ENCODE peak calls at places on chromosome 9, in eight cellular contexts. I is aorta, K is adipocyte, F is esophagus squamous epithelium, S is bronchial epithelial cell, D is mesendoderm, Y is H7, C is psoas muscle. O is an unnamed sample. For H3K27me3, the result is how much of the 10 kb centered on the place peaks cover.

GRCh38 chr9:2802494-2802921 is 41.4 kb downstream of the PUM3 start:
- DNase-seq in K (peak), C (no peak), I (no peak), D (no peak), Y (no peak), F (no peak), S (peak), O (no peak)

GRCh38 chr9:24765025-24765756 is 219.5 kb upstream of the IZUMO3 start:
- DNase-seq in I (no peak), S (no peak), D (no peak), F (no peak), K (no peak), C (no peak), Y (no peak), O (no peak)

GRCh38 chr9:138078846-138079245 is 201.3 kb downstream of the CACNA1B start:
- DNase-seq in I (no peak), K (no peak), S (no peak), Y (peak), F (no peak), D (no peak), C (no peak), O (peak)

GRCh38 chr9:124218438-124219289 is 39.1 kb upstream of the NEK6 start:
- DNase-seq in S (peak), K (peak), F (no peak), D (no peak), Y (no peak), C (peak), I (peak), O (peak)

GRCh38 chr9:61667559-61668121 is 477.8 kb downstream of the SPATA31A7 start:
- DNase-seq in F (no peak), D (no peak), S (no peak), I (no peak), K (no peak), C (no peak), Y (no peak), O (no peak)

GRCh38 chr9:7147136-7148090 is 389.6 kb downstream of the KDM4C start:
- DNase-seq in S (no peak), D (peak), F (no peak), C (peak), I (peak), Y (no peak), K (peak), O (no peak)

GRCh38 chr9:113907282-113907681 is 31.2 kb downstream of the ZNF618 start:
- DNase-seq in I (no peak), F (no peak), K (no peak), S (no peak), D (no peak), Y (no peak), C (no peak), O (peak)

GRCh38 chr9:20305457-20305856 is 316.8 kb downstream of the MLLT3 start:
- DNase-seq in D (no peak), Y (no peak), K (no peak), C (no peak), F (no peak), S (no peak), I (no peak), O (no peak)

GRCh38 chr9:12718482-12719026 is 25.4 kb downstream of the TYRP1 start:
- DNase-seq in I (no peak), K (peak), C (no peak), D (peak), F (no peak), S (peak), Y (peak), O (no peak)

GRCh38 chr9:69785757-69786156 is 25.9 kb upstream of the PTAR1 start:
- DNase-seq in Y (peak), C (no peak), S (peak), F (no peak), K (peak), I (no peak), D (peak), O (no peak)

GRCh38 chr9:92501671-92502393 is 19.5 kb upstream of the ASPN start:
- DNase-seq in C (peak), D (peak), I (peak), K (peak), F (no peak), Y (peak), S (peak), O (peak)

DNA sequence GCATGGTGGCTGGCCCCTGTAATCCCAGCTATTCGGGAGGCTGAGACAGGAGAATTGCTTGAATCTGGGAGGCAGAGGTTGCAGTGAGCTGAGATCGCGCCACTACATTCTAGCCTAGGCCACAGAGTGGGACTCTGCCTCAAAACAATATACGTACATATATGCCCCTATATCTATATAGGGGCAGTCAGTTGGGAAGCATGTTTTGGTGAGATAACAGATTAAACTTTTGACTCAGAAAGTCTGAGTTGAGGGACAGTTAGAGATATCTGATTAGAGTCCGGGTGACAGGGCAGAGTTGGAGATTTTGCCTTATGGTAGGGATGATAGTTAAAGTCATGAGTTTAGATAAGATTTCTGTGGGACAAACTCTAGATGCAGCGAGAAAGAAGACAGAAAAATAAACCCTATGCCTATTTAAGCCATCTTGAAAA is 71.8 kb upstream of the ALDH1A1 start:
- DNase-seq in C (no peak), K (no peak), F (no peak), Y (no peak), D (no peak), S (no peak), I (no peak), O (no peak)
- H3K27me3 ChIP-seq in C (under half), K (under half), F (under half), Y (under half), D (under half), S (under half), I (under half), O (under half)

DNA sequence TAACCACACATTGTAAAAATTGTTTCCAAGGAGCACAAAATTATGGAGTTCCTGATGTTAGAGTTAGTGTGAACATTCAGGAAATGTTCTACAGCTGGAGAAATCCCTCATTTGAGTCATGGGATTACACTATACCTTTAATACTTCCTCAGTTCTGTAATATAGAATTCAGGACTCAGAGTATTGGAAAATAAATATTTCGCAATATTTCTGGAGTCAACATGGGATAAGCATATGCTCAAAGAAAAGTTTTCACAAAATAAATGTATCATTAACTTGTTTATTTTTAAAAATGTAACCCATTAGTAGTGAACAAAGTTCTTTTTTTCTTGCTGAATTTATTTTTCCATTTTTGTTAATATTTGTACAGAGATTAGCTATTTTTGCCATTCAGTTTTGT is 8.6 kb downstream of the CYLC2 start:
- DNase-seq in D (no peak), C (no peak), I (no peak), F (no peak), Y (no peak), K (no peak), S (no peak), O (no peak)
- H3K27me3 ChIP-seq in D (under half), C (under half), I (under half), F (under half), Y (under half), K (under half), S (under half), O (under half)

DNA sequence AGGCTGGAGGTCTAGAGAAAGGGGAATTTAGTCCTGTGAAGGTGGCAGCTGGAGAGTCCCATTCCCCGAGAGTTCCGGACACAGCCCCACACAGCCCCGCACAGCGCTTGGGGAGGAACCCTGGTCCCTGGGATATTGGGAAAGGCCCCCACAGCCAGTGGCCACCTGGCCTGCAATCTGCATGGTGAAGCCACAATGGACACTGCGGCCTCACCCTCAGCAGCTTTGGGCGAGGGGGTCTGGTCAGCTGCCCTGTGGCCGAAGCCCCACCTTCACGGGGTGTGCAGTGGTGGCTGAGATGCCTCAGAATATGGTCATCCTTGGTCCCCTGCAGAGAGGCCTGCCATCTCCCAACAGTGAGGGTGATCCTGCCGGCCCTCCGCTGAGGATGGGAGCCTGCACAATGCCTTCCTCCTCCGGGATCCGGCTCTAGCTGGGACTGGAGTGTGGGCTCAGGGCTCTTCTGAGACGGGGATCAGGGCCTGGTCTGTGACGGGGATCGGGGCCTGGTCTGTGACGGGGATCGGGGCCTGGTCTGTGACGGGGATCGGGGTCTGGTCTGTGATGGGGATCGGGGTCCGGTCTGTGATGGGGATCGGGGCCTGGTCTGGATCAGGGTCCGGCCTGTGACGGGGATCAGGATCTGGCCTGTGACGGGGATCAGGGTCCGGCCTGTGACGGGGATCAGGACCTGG is 33.3 kb upstream of the TMEM250 start:
- DNase-seq in S (no peak), F (no peak), Y (no peak), D (no peak), K (no peak), C (no peak), I (peak), O (no peak)
- H3K27me3 ChIP-seq in S (under half), F (under half), Y (under half), D (under half), K (half or more), C (under half), I (under half), O (half or more)

DNA sequence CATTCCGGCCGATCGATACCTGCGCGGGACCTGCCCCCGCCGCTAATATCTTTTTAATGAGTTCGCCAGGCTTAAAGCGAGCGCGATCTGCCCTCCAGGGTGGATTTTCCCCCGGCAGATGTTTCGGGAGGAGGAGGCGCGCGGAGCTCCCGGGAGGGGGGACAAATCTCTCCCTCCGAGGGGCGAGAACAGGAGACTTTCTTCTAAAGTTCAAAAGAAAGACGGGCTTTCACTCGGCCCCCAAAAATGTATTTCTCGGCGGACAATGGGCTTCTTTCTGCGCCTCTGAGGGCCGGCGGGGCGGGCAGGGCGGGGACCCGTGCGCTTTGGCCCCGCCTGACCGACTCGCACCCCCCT is 4.1 kb upstream of the PRDM12 start:
- DNase-seq in Y (no peak), I (no peak), S (no peak), D (no peak), C (no peak), F (no peak), K (no peak), O (no peak)
- H3K27me3 ChIP-seq in Y (half or more), I (under half), S (half or more), D (half or more), C (half or more), F (half or more), K (half or more), O (half or more)